ENCODE peak calls at places on chromosome 5, in five cellular contexts. J, R, L, T and C are unnamed samples.

GRCh38 chr5:137622850-137623249 is 113.0 kb downstream of the KLHL3 start:
- DNase-seq in J (no peak), R (no peak), L (no peak), T (no peak), C (peak; percentile 64)

GRCh38 chr5:42691413-42691861 is 65.2 kb upstream of the CCDC152 start:
- DNase-seq in J (no peak), R (no peak), L (peak; percentile 21), T (no peak), C (no peak)

GRCh38 chr5:93601053-93601429 is 18.0 kb downstream of the NR2F1 start:
- DNase-seq in J (peak; percentile 2), R (no peak), L (no peak), T (no peak), C (no peak)

GRCh38 chr5:1116109-1116735 is 4.4 kb upstream of the SLC12A7 start:
- DNase-seq in J (no peak), R (no peak), L (no peak), T (no peak), C (no peak)

GRCh38 chr5:106488407-106488806 is 1182.3 kb downstream of the EFNA5 start:
- DNase-seq in J (no peak), R (no peak), L (no peak), T (no peak), C (no peak)

GRCh38 chr5:59276277-59276647 is 617.3 kb downstream of the PDE4D start:
- DNase-seq in J (no peak), R (no peak), L (no peak), T (no peak), C (no peak)

GRCh38 chr5:1777281-1778137 is 22.1 kb downstream of the MRPL36 start:
- DNase-seq in J (no peak), R (no peak), L (no peak), T (no peak), C (no peak)

GRCh38 chr5:122327110-122327509 is 15.1 kb downstream of the SNCAIP start:
- DNase-seq in J (no peak), R (no peak), L (no peak), T (no peak), C (no peak)

GRCh38 chr5:119379929-119380328 is 24.1 kb downstream of the TNFAIP8 start:
- DNase-seq in J (no peak), R (no peak), L (no peak), T (no peak), C (no peak)

GRCh38 chr5:134003957-134004625 is 684 bp downstream of the VDAC1 start:
- DNase-seq in J (peak; percentile 73), R (peak; percentile 61), L (peak; percentile 45), T (no peak), C (no peak)

GRCh38 chr5:134001938-134002731 is 2.6 kb downstream of the VDAC1 start:
- DNase-seq in J (no peak), R (no peak), L (no peak), T (peak; percentile 36), C (peak; percentile 44)

GRCh38 chr5:134005415-134006118 is 792 bp upstream of the VDAC1 start:
- DNase-seq in J (peak; percentile 65), R (peak; percentile 74), L (no peak), T (peak; percentile 16), C (no peak)

GRCh38 chr5:134004626-134005414 is at the start of gene VDAC1:
- DNase-seq in J (peak; percentile 93), R (peak; percentile 86), L (peak; percentile 74), T (peak; percentile 69), C (peak; percentile 49)

GRCh38 chr5:134003064-134003956 is 1.5 kb downstream of the VDAC1 start:
- DNase-seq in J (no peak), R (peak; percentile 32), L (no peak), T (peak; percentile 12), C (no peak)
- TF ChIP-seq EZH2 in J (no peak), R (no peak), L (no peak), T (no peak), C (no peak)

GRCh38 chr5:32605766-32606152 is 20.4 kb downstream of the SUB1 start:
- DNase-seq in J (no peak), R (no peak), L (no peak), T (no peak), C (no peak)

GRCh38 chr5:32601623-32602295 is 16.4 kb downstream of the SUB1 start:
- DNase-seq in J (no peak), R (no peak), L (no peak), T (no peak), C (no peak)

GRCh38 chr5:32600057-32600622 is 14.8 kb downstream of the SUB1 start:
- DNase-seq in J (no peak), R (no peak), L (no peak), T (peak; percentile 93), C (no peak)

GRCh38 chr5:32604800-32605765 is 19.7 kb downstream of the SUB1 start:
- DNase-seq in J (no peak), R (no peak), L (no peak), T (no peak), C (no peak)
- H3F3A ChIP-seq in J (peaks cover 5% of the 10 kb centered on the region), R (no peaks in the 10 kb centered on the region), L (peaks cover 58% of the 10 kb centered on the region), T (no peaks in the 10 kb centered on the region), C (peaks cover 3% of the 10 kb centered on the region)

GRCh38 chr5:133944263-133945230 is 23.9 kb downstream of the C5orf15 start:
- DNase-seq in J (peak; percentile 81), R (peak; percentile 87), L (peak; percentile 65), T (peak; percentile 82), C (peak; percentile 41)
- TF ChIP-seq CTCF in J (peak; percentile 87), R (peak; percentile 95), L (peak; percentile 77), T (peak; percentile 80), C (peak; percentile 91)

DNA sequence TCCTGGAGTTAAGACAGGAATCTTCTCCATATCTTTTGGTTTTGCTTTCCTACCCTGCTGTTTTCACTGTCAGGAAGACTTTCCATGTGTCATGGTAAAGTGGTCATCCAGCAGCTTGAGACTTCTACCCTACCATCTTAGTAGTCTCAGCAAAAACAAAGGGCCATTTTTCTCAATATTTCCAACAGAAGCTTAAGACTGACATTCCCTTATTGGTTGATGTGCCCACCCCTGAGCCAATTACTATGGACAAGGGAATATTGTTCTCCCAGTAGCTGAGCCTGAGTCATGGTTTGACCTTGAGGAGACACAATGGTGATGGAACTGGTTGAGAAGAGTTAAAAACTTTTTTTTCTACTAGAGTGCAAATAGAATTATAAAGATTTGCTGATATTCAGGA is 105.6 kb downstream of the CSNK1G3 start:
- DNase-seq in J (no peak), R (no peak), L (no peak), T (no peak), C (no peak)
- TF ChIP-seq EZH2 in J (no peak), R (no peak), L (no peak), T (no peak), C (no peak)

GRCh38 chr5:131381011-131381410 is 117.2 kb downstream of the CDC42SE2 start:
- DNase-seq in J (no peak), R (no peak), L (peak; percentile 46), T (no peak), C (no peak)

GRCh38 chr5:131379723-131380122 is 115.9 kb downstream of the CDC42SE2 start:
- DNase-seq in J (no peak), R (no peak), L (peak; percentile 88), T (peak; percentile 61), C (no peak)

GRCh38 chr5:131384181-131384580 is 120.3 kb downstream of the CDC42SE2 start:
- DNase-seq in J (no peak), R (no peak), L (no peak), T (no peak), C (no peak)

GRCh38 chr5:131382407-131383395 is 118.8 kb downstream of the CDC42SE2 start:
- DNase-seq in J (peak; percentile 66), R (peak; percentile 83), L (peak; percentile 87), T (peak; percentile 61), C (peak; percentile 60)

GRCh38 chr5:131381792-131382191 is 117.9 kb downstream of the CDC42SE2 start:
- DNase-seq in J (no peak), R (no peak), L (peak; percentile 86), T (no peak), C (no peak)
- H3F3A ChIP-seq in J (peaks cover 3% of the 10 kb centered on the region), R (no peaks in the 10 kb centered on the region), L (peaks cover 61% of the 10 kb centered on the region), T (no peaks in the 10 kb centered on the region), C (peaks cover 16% of the 10 kb centered on the region)

DNA sequence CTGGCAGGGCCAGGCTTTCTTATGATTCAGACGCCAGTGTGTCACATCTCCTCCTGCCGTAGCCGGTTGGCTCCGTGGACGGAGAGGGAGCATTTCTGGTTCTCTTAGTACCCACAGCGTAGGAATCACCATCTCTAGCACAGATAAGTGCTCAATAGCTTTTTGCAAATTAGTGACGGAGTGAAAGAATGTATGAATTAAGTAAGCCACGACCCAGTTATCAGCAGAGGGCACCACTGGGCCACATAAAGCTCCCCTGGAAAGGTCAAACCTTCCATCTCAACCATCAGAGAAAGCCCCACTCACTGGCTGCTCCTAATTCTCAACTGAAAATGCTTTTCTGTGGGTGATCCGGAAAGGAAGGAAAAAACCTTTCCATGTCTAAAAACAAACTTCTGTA is 317.0 kb upstream of the ADCY2 start:
- DNase-seq in J (peak; percentile 66), R (peak; percentile 83), L (no peak), T (peak; percentile 25), C (no peak)
- TF ChIP-seq CTCF in J (peak; percentile 62), R (peak; percentile 73), L (peak; percentile 5), T (peak; percentile 49), C (peak; percentile 44)

GRCh38 chr5:88672644-88673493 is 210.1 kb downstream of the MEF2C start:
- DNase-seq in J (peak; percentile 80), R (peak; percentile 87), L (no peak), T (no peak), C (no peak)

GRCh38 chr5:88675159-88675757 is 207.7 kb downstream of the MEF2C start:
- DNase-seq in J (no peak), R (no peak), L (peak; percentile 68), T (no peak), C (no peak)

GRCh38 chr5:88675758-88676636 is 207.0 kb downstream of the MEF2C start:
- DNase-seq in J (peak; percentile 53), R (peak; percentile 96), L (peak; percentile 95), T (no peak), C (peak; percentile 80)

GRCh38 chr5:88676637-88677481 is 206.1 kb downstream of the MEF2C start:
- DNase-seq in J (no peak), R (no peak), L (no peak), T (no peak), C (no peak)

GRCh38 chr5:88674262-88675158 is 208.5 kb downstream of the MEF2C start:
- DNase-seq in J (peak; percentile 60), R (peak; percentile 77), L (peak; percentile 88), T (no peak), C (peak; percentile 72)
- TF ChIP-seq EZH2 in J (peak; percentile 40), R (peak; percentile 71), L (no peak), T (no peak), C (no peak)

GRCh38 chr5:136043551-136043950 is 14.8 kb downstream of the TGFBI start:
- DNase-seq in J (no peak), R (no peak), L (no peak), T (no peak), C (no peak)
- H3F3A ChIP-seq in J (peaks cover 12% of the 10 kb centered on the region), R (no peaks in the 10 kb centered on the region), L (no peaks in the 10 kb centered on the region), T (no peaks in the 10 kb centered on the region), C (peaks cover 2% of the 10 kb centered on the region)